ENCODE peak calls at places on chromosome 18, in six cellular contexts. K, S, Z, D, Q and B are unnamed samples.

GRCh38 chr18:11996190-11996754 is 15.0 kb downstream of the IMPA2 start:
- DNase-seq in Q (no peak), Z (no peak), S (no peak), D (no peak), K (no peak), B (no peak)

GRCh38 chr18:27921904-27922541 is 254.9 kb downstream of the CDH2 start:
- DNase-seq in Z (peak), S (peak), K (no peak), D (peak), Q (peak), B (no peak)

GRCh38 chr18:38076346-38077053 is 510.9 kb upstream of the CELF4 start:
- DNase-seq in D (no peak), Q (no peak), K (no peak), S (no peak), Z (no peak), B (no peak)

GRCh38 chr18:21361297-21361880 is 119.4 kb downstream of the GREB1L start:
- DNase-seq in K (no peak), S (no peak), Z (no peak), D (no peak), Q (peak), B (no peak)

GRCh38 chr18:36752929-36753865 is 75.6 kb downstream of the TPGS2 start:
- DNase-seq in K (no peak), D (no peak), S (no peak), Q (no peak), Z (no peak), B (no peak)

GRCh38 chr18:36580874-36581750 is 247.7 kb downstream of the TPGS2 start:
- DNase-seq in D (no peak), Z (no peak), K (no peak), S (peak), Q (no peak), B (no peak)

GRCh38 chr18:75247601-75248421 is 37.2 kb downstream of the TSHZ1 start:
- DNase-seq in K (peak), D (no peak), Q (no peak), Z (no peak), S (peak), B (no peak)

GRCh38 chr18:55499526-55499925 is 88.5 kb downstream of the TCF4 start:
- DNase-seq in K (no peak), D (no peak), Q (no peak), Z (no peak), S (no peak), B (no peak)

GRCh38 chr18:62522178-62522509 is 681 bp upstream of the ZCCHC2 start:
- DNase-seq in D (no peak), K (peak), Z (no peak), S (no peak), Q (no peak), B (no peak)

GRCh38 chr18:36086186-36086585 is 18.8 kb upstream of the RPRD1A start:
- DNase-seq in S (no peak), Z (no peak), K (no peak), D (no peak), Q (no peak), B (no peak)

GRCh38 chr18:36312806-36313395 is 15.4 kb downstream of the FHOD3 start:
- DNase-seq in S (no peak), Q (no peak), D (no peak), K (no peak), Z (no peak), B (no peak)

GRCh38 chr18:70181015-70181414 is 24.5 kb downstream of the RTTN start:
- DNase-seq in Z (no peak), K (no peak), S (peak), D (peak), Q (no peak), B (no peak)

GRCh38 chr18:75638223-75638596 is 210.7 kb upstream of the SMIM21 start:
- DNase-seq in K (no peak), S (peak), D (no peak), Z (no peak), Q (no peak), B (no peak)

GRCh38 chr18:61972389-61973264 is 79.8 kb upstream of the RNF152 start:
- DNase-seq in D (no peak), Z (no peak), Q (peak), S (no peak), K (peak), B (peak)

GRCh38 chr18:49591775-49592174 is 29.9 kb downstream of the LIPG start:
- DNase-seq in K (no peak), Q (no peak), D (no peak), Z (no peak), S (no peak), B (no peak)

GRCh38 chr18:6591491-6591890 is 138.0 kb upstream of the ARHGAP28 start:
- DNase-seq in K (no peak), Q (no peak), S (no peak), D (no peak), Z (no peak), B (no peak)

GRCh38 chr18:49304746-49305145 is 155.7 kb downstream of the DYM start:
- DNase-seq in Z (no peak), S (no peak), Q (no peak), K (no peak), D (no peak), B (no peak)

GRCh38 chr18:80042785-80043184 is 8.6 kb downstream of the RBFA start:
- DNase-seq in Q (no peak), K (no peak), D (no peak), Z (no peak), S (no peak), B (no peak)

GRCh38 chr18:79680100-79680879 is 687 bp downstream of the CTDP1 start:
- DNase-seq in D (peak), Q (peak), S (peak), Z (peak), K (peak), B (peak)

GRCh38 chr18:69636529-69637301 is 236.0 kb downstream of the DOK6 start:
- DNase-seq in S (no peak), Z (peak), K (no peak), D (no peak), Q (peak), B (peak)

GRCh38 chr18:45765740-45766139 is 41.8 kb downstream of the SLC14A1 start:
- DNase-seq in D (no peak), Z (no peak), K (no peak), Q (no peak), S (no peak), B (no peak)

GRCh38 chr18:55494441-55494840 is 93.6 kb downstream of the TCF4 start:
- DNase-seq in D (no peak), S (no peak), K (no peak), Z (no peak), Q (no peak), B (no peak)

GRCh38 chr18:56843241-56843640 is 192.1 kb downstream of the WDR7 start:
- DNase-seq in D (no peak), K (no peak), S (no peak), Q (no peak), Z (no peak), B (no peak)

GRCh38 chr18:36630917-36631316 is 197.9 kb downstream of the TPGS2 start:
- DNase-seq in S (no peak), Z (no peak), Q (no peak), D (no peak), K (no peak), B (no peak)

GRCh38 chr18:50189160-50189559 is 5.8 kb downstream of the MYO5B start:
- DNase-seq in K (peak), Z (no peak), Q (no peak), S (no peak), D (no peak), B (no peak)

GRCh38 chr18:71336811-71337210 is 1048.0 kb downstream of the SOCS6 start:
- DNase-seq in S (no peak), Z (no peak), K (no peak), D (no peak), Q (no peak), B (no peak)

GRCh38 chr18:77017355-77017754 is 115.2 kb downstream of the MBP start:
- DNase-seq in K (no peak), Q (no peak), S (no peak), D (no peak), Z (no peak), B (no peak)

GRCh38 chr18:50749421-50749820 is 70.4 kb downstream of the MRO start:
- DNase-seq in S (no peak), Z (no peak), Q (no peak), D (no peak), K (no peak), B (no peak)

GRCh38 chr18:61993831-61994230 is 101.0 kb upstream of the RNF152 start:
- DNase-seq in K (no peak), D (no peak), Z (no peak), S (peak), Q (no peak), B (no peak)

GRCh38 chr18:68435581-68435980 is 279.3 kb downstream of the TMX3 start:
- DNase-seq in S (no peak), Z (no peak), D (no peak), K (no peak), Q (no peak), B (no peak)

GRCh38 chr18:62281684-62282083 is 43.4 kb upstream of the TNFRSF11A start:
- DNase-seq in S (peak), Q (no peak), Z (no peak), K (no peak), D (no peak), B (no peak)

GRCh38 chr18:69490813-69491212 is 90.1 kb downstream of the DOK6 start:
- DNase-seq in D (no peak), Z (no peak), Q (no peak), S (peak), K (no peak), B (no peak)

GRCh38 chr18:68764016-68764415 is 33.9 kb upstream of the CCDC102B start:
- DNase-seq in Q (no peak), K (no peak), D (no peak), S (peak), Z (no peak), B (no peak)

DNA sequence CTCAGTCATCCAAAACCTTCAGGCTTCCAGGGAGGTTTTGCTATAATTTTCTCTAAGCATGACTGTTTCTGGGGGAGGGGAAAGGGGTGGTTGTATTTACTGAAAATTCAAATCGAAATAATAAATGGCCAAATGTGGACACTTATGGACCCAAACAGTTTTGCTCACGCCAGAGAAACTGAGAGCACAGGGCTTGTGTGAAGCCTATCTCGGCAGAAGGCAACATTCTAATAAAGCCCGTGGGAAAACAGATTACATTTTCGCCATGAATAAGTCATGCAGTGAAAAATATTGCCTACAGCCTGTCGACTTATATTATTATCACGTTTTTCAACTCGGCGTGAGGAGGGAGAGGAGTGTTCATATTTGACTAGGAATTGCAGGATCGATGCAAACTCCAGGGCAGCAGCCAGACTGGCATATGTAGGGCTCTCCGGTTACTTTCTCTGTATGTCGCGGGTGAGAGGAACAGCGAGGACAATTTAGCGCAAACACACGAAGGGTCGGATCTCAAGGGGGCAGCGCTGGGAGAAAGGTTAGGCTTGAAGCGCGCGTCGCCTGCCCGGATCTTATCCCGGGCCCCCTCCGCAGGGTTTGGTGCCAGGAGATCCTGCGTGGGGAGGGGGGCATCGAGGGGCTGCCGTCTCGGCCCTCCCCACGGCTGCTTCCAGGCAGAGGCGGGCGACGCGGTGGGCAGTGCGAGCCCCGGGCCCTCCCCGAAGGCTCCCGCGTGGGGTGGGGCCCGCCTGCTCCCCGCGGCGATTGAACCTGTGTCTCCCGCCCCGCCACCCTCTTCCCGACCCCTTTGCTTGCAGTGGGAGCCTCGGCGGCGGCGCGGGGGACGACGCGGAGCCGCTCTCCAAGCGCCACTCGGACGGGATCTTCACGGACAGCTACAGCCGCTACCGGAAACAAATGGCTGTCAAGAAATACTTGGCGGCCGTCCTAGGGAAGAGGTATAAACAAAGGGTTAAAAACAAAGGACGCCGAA is 4.3 kb downstream of the ADCYAP1 start:
- DNase-seq in Z (peak), K (no peak), S (no peak), D (no peak), Q (peak), B (no peak)
- H3K4me3 ChIP-seq in Z (peak), K (no peak), S (peak), D (no peak), Q (peak), B (no peak)

DNA sequence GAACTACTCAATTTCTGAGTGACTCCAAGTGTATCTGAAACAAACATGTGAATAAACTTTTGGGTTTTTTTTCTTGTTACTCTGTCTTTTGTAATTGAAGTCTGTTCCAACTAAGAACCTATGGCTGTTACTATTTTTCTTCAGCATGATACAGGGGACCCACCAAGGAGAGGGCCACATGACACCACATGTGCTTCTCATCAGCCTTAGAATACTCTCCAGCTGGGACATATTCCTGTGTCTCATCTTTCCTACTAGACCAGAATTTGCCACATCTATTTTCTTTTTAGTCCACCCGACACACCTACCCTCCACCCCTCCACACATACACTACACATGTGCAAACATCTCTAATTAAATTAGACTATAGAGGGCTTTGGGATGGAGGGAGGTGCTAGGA is 191.7 kb upstream of the NDUFV2 start:
- DNase-seq in Z (no peak), Q (no peak), D (no peak), K (no peak), S (no peak), B (no peak)
- H2AFZ ChIP-seq in Z (no peak), Q (no peak), D (no peak), K (no peak), S (no peak), B (no peak)

GRCh38 chr18:2979027-2979570 is 33.8 kb downstream of the LPIN2 start:
- DNase-seq in K (no peak), D (no peak), S (peak), Z (no peak), Q (no peak), B (no peak)

GRCh38 chr18:2978208-2978607 is 34.7 kb downstream of the LPIN2 start:
- DNase-seq in Q (no peak), D (no peak), Z (no peak), S (no peak), K (no peak), B (no peak)

GRCh38 chr18:2976733-2977132 is 36.2 kb downstream of the LPIN2 start:
- DNase-seq in K (no peak), S (no peak), Z (no peak), Q (no peak), D (no peak), B (no peak)

GRCh38 chr18:2979871-2980606 is 32.9 kb downstream of the LPIN2 start:
- DNase-seq in S (no peak), Z (no peak), D (no peak), K (no peak), Q (no peak), B (peak)

DNA sequence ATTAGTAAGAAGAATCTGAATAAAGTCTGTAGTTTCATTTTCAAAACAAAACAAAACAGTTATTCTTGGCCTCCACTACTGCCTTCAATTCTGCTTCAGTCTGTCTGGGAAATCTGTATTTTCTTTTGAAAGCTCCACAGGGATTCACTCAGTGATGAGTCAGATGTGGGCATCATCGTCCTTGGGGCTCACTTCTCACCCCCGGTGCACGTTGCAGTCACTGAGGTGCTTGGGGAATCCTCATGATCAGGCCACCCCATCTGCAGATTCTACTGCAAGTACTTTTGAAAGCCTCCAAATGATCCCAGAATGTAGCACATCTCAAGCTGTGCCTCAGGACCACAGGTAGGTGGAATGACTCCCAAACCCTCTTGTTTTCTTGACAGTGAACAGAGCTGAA is 34.3 kb downstream of the LPIN2 start:
- DNase-seq in K (peak), Z (no peak), Q (no peak), D (no peak), S (peak), B (no peak)
- H3K4me3 ChIP-seq in K (peak), Z (no peak), Q (no peak), D (no peak), S (peak), B (no peak)

GRCh38 chr18:74114206-74114605 is 33.4 kb downstream of the FBXO15 start:
- DNase-seq in S (no peak), K (no peak), D (no peak), Z (no peak), Q (peak), B (no peak)

GRCh38 chr18:74115046-74115445 is 32.6 kb downstream of the FBXO15 start:
- DNase-seq in Z (no peak), D (no peak), K (no peak), Q (no peak), S (no peak), B (no peak)

GRCh38 chr18:74113711-74114110 is 33.9 kb downstream of the FBXO15 start:
- DNase-seq in S (no peak), D (no peak), K (peak), Z (no peak), Q (no peak), B (no peak)

GRCh38 chr18:74110983-74111382 is 36.7 kb downstream of the FBXO15 start:
- DNase-seq in D (no peak), Z (no peak), K (no peak), S (no peak), Q (no peak), B (no peak)

DNA sequence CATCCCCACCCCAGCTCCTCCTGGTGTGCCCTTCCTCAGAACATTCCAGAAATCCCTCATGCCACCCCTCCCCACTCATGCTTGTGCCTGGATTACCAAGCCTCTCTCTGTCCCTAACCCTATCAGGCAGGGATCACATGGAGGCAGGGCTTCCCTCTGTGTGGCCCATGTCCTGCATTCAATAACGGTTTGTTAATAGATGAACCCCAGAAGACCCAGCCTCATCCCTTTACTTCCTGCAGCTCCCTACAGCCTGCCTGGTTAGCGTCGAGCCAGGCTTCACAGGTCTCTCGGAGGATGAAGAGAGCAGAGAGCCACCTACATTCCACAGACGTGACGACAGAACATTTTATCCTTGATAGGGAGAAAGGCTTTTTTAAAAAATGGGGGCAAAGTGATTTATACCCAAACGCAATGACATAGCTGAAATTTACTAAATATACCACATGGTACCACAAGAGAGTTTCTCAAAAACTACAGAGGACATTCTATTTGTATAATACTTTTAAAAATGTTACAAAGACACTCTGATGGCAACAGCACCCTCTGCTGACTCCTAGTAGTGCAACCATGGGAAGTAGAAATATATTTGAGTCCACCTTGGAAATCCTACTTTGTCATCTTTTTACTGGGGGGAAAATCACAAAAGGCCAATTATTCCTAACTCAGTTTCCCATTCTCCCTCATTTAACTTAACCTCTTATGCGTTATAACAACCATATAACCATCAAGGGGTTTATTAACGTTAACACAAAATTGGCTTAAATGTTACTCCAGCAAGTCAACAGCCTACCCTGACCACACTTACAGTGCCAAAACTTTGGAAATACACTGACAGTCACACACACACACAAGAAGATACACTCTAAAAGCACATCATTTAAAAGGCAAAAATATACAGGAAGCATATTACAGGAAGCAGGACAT is 30.7 kb downstream of the FBXO15 start:
- DNase-seq in S (peak), D (no peak), Z (peak), Q (peak), K (peak), B (peak)
- H2AFZ ChIP-seq in S (peak), D (no peak), Z (no peak), Q (peak), K (no peak), B (no peak)

GRCh38 chr18:22560797-22561196 is 143.1 kb upstream of the CTAGE1 start:
- DNase-seq in Q (no peak), K (no peak), D (no peak), Z (no peak), S (no peak), B (no peak)
- H3K4me3 ChIP-seq in Q (no peak), K (peak), D (no peak), Z (no peak), S (no peak), B (no peak)

GRCh38 chr18:58788971-58789797 is 75.5 kb upstream of the ZNF532 start:
- DNase-seq in S (peak), K (no peak), Q (peak), Z (no peak), D (no peak), B (no peak)
- H2AFZ ChIP-seq in S (no peak), K (no peak), Q (no peak), Z (peak), D (no peak), B (no peak)

DNA sequence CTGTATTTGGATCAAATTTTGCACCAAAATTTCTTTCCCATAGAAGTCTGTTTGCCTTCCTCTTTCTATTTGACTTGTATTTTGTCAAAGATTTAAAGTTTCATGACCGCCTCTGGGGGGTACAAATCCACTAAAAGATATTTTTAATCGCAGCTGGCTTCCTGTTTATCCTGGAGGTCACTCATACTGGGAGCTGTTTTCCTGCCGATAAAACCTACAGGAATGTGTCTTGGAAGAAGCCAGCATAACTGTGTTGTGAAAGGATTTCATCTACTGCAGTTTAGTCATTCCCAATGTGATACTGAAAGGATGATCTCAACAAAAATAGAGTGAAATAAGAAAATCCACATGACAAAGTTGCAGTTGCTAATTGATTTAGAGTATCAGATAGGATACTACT is 184.0 kb downstream of the RIT2 start:
- DNase-seq in Q (no peak), D (no peak), S (peak), K (no peak), Z (no peak), B (no peak)
- H3K4me3 ChIP-seq in Q (no peak), D (no peak), S (no peak), K (no peak), Z (no peak), B (no peak)